ENCODE peak calls at places on chromosome X, in ten cellular contexts. R is hypothalamus; P is left lung; I is GM12892; E is activated gamma-delta T cell treated with Interleukin-2 at 50 U/mL for 16 hours; M is IMR-90; O is nephron progenitor cell; N is HEK293T; F is activated T-helper 1 cell treated with anti-CD3 and anti-CD28 coated beads, Interleukin-2, amount 50 U/mL, for 16 hours; J is NCI-H345. W is an unnamed sample.

GRCh38 chrX:108139303-108139702 is 47.7 kb downstream of the ATG4A start:
- DNase-seq in R (no peak), P (no peak), I (no peak), E (no peak), M (no peak), O (no peak), N (peak), F (no peak), J (no peak), W (no peak)

GRCh38 chrX:132758778-132759177 is 199.7 kb downstream of the HS6ST2 start:
- DNase-seq in R (no peak), P (no peak), I (no peak), E (no peak), M (no peak), O (peak), N (no peak), F (no peak), J (no peak), W (no peak)

GRCh38 chrX:41116948-41117347 is 31.7 kb downstream of the USP9X start:
- DNase-seq in R (no peak), P (no peak), I (no peak), E (no peak), M (no peak), O (no peak), N (no peak), F (no peak), J (no peak), W (no peak)

GRCh38 chrX:18537068-18537467 is 111.7 kb downstream of the CDKL5 start:
- DNase-seq in R (no peak), P (no peak), I (no peak), E (no peak), M (no peak), O (no peak), N (no peak), F (no peak), J (no peak), W (no peak)

GRCh38 chrX:115690554-115691216 is 129.7 kb downstream of the PLS3 start:
- DNase-seq in R (no peak), P (no peak), I (peak), E (peak), M (peak), O (peak), N (peak), F (no peak), J (peak), W (peak)

GRCh38 chrX:49192722-49193328 is 6.7 kb upstream of the PRICKLE3 start:
- DNase-seq in R (no peak), P (no peak), I (no peak), E (no peak), M (peak), O (peak), N (peak), F (no peak), J (peak), W (no peak)

GRCh38 chrX:113741744-113742143 is 842.1 kb upstream of the HTR2C start:
- DNase-seq in R (no peak), P (no peak), I (no peak), E (no peak), M (no peak), O (peak), N (peak), F (no peak), J (no peak), W (peak)

GRCh38 chrX:152601848-152602616 is 35.7 kb upstream of the GABRQ start:
- DNase-seq in R (no peak), P (no peak), I (no peak), E (no peak), M (no peak), O (peak), N (peak), F (no peak), J (peak), W (no peak)

GRCh38 chrX:19990225-19990518 is 689 bp downstream of the BCLAF3 start:
- DNase-seq in R (peak), P (no peak), I (no peak), E (no peak), M (no peak), O (no peak), N (no peak), F (no peak), J (no peak), W (no peak)

GRCh38 chrX:110145854-110146253 is 142.9 kb downstream of the TMEM164 start:
- DNase-seq in R (no peak), P (no peak), I (no peak), E (no peak), M (peak), O (peak), N (peak), F (no peak), J (no peak), W (no peak)

GRCh38 chrX:10071451-10072163 is 85.2 kb upstream of the CLCN4 start:
- DNase-seq in R (no peak), P (no peak), I (no peak), E (no peak), M (no peak), O (no peak), N (no peak), F (no peak), J (peak), W (peak)

GRCh38 chrX:13373027-13373806 is 53.4 kb upstream of the ATXN3L start:
- DNase-seq in R (no peak), P (no peak), I (no peak), E (no peak), M (peak), O (no peak), N (no peak), F (no peak), J (no peak), W (no peak)

GRCh38 chrX:134836497-134836968 is 154.3 kb upstream of the SMIM10 start:
- DNase-seq in R (no peak), P (no peak), I (no peak), E (no peak), M (peak), O (no peak), N (no peak), F (no peak), J (no peak), W (no peak)

GRCh38 chrX:72305286-72306084 is at the start of gene CITED1:
- DNase-seq in R (no peak), P (no peak), I (no peak), E (no peak), M (no peak), O (peak), N (peak), F (no peak), J (no peak), W (no peak)

GRCh38 chrX:39576081-39576701 is 521.6 kb downstream of the BCOR start:
- DNase-seq in R (peak), P (no peak), I (no peak), E (no peak), M (no peak), O (peak), N (no peak), F (no peak), J (peak), W (no peak)

GRCh38 chrX:97751735-97752134 is 868.0 kb downstream of the RPA4 start:
- DNase-seq in R (no peak), P (no peak), I (no peak), E (no peak), M (no peak), O (no peak), N (no peak), F (no peak), J (no peak), W (no peak)

GRCh38 chrX:5295004-5295403 is 933.7 kb downstream of the NLGN4X start:
- DNase-seq in R (no peak), P (no peak), I (no peak), E (no peak), M (no peak), O (no peak), N (no peak), F (no peak), J (no peak), W (no peak)

GRCh38 chrX:16474511-16474910 is 175.4 kb upstream of the S100G start:
- DNase-seq in R (no peak), P (no peak), I (no peak), E (no peak), M (no peak), O (no peak), N (no peak), F (no peak), J (no peak), W (no peak)

GRCh38 chrX:56763556-56764152 is 34.6 kb downstream of the NBDY start:
- DNase-seq in R (no peak), P (peak), I (no peak), E (peak), M (peak), O (peak), N (peak), F (peak), J (no peak), W (no peak)

GRCh38 chrX:38754102-38754790 is 47.0 kb upstream of the MID1IP1 start:
- DNase-seq in R (no peak), P (no peak), I (no peak), E (no peak), M (peak), O (peak), N (peak), F (no peak), J (peak), W (peak)

GRCh38 chrX:39891781-39892180 is 206.0 kb downstream of the BCOR start:
- DNase-seq in R (no peak), P (no peak), I (no peak), E (no peak), M (no peak), O (no peak), N (no peak), F (no peak), J (no peak), W (no peak)

GRCh38 chrX:13223868-13224555 is 95.8 kb downstream of the ATXN3L start:
- DNase-seq in R (no peak), P (no peak), I (no peak), E (no peak), M (peak), O (no peak), N (no peak), F (no peak), J (peak), W (peak)

GRCh38 chrX:22969416-22969815 is 30.3 kb upstream of the DDX53 start:
- DNase-seq in R (no peak), P (no peak), I (no peak), E (no peak), M (peak), O (no peak), N (no peak), F (no peak), J (no peak), W (no peak)

GRCh38 chrX:2351321-2351720 is 149.5 kb downstream of the DHRSX start:
- DNase-seq in R (no peak), P (no peak), I (no peak), E (no peak), M (peak), O (no peak), N (no peak), F (no peak), J (no peak), W (peak)

GRCh38 chrX:121121021-121121420 is 73.6 kb downstream of the GLUD2 start:
- DNase-seq in R (no peak), P (no peak), I (no peak), E (no peak), M (no peak), O (no peak), N (no peak), F (no peak), J (no peak), W (no peak)

GRCh38 chrX:46713672-46714487 is 45.0 kb downstream of the SLC9A7 start:
- DNase-seq in R (no peak), P (no peak), I (no peak), E (no peak), M (peak), O (no peak), N (no peak), F (no peak), J (no peak), W (no peak)

GRCh38 chrX:42119076-42119475 is 195.7 kb upstream of the CASK start:
- DNase-seq in R (no peak), P (no peak), I (no peak), E (no peak), M (peak), O (no peak), N (no peak), F (no peak), J (peak), W (no peak)

GRCh38 chrX:129717902-129718301 is 20.9 kb upstream of the XPNPEP2 start:
- DNase-seq in R (no peak), P (no peak), I (no peak), E (no peak), M (peak), O (no peak), N (no peak), F (no peak), J (no peak), W (no peak)